ENCODE peak calls at places on chromosomes 13 and 19, in seven cellular contexts. One of them, this sample, is unnamed.

GRCh38 chr13:23960566-23961156 is 63.4 kb upstream of the C1QTNF9B start:
- DNase-seq in tibial nerve: no peak
- DNase-seq in heart left ventricle: no peak
- DNase-seq in stomach: no peak
- DNase-seq in mucosa of descending colon: no peak
- DNase-seq in left lung: no peak
- DNase-seq in AG09309: no peak
- DNase-seq in this sample: no peak

GRCh38 chr13:106072014-106072413 is 463.4 kb downstream of the EFNB2 start:
- DNase-seq in tibial nerve: no peak
- DNase-seq in heart left ventricle: no peak
- DNase-seq in stomach: no peak
- DNase-seq in mucosa of descending colon: no peak
- DNase-seq in left lung: no peak
- DNase-seq in AG09309: no peak
- DNase-seq in this sample: no peak

GRCh38 chr19:6064703-6065073 is 45.6 kb downstream of the RFX2 start:
- DNase-seq in tibial nerve: no peak
- DNase-seq in heart left ventricle: no peak
- DNase-seq in stomach: no peak
- DNase-seq in mucosa of descending colon: no peak
- DNase-seq in left lung: no peak
- DNase-seq in AG09309: no peak
- DNase-seq in this sample: no peak

GRCh38 chr19:3949294-3949693 is 16.4 kb downstream of the NMRK2 start:
- DNase-seq in tibial nerve: no peak
- DNase-seq in heart left ventricle: no peak
- DNase-seq in stomach: no peak
- DNase-seq in mucosa of descending colon: no peak
- DNase-seq in left lung: no peak
- DNase-seq in AG09309: no peak
- DNase-seq in this sample: no peak

GRCh38 chr13:25977216-25977615 is 74.6 kb downstream of the SHISA2 start:
- DNase-seq in tibial nerve: no peak
- DNase-seq in heart left ventricle: no peak
- DNase-seq in stomach: no peak
- DNase-seq in mucosa of descending colon: no peak
- DNase-seq in left lung: no peak
- DNase-seq in AG09309: no peak
- DNase-seq in this sample: no peak

GRCh38 chr13:102312841-102313240 is 89.0 kb downstream of the FGF14 start:
- DNase-seq in tibial nerve: no peak
- DNase-seq in heart left ventricle: no peak
- DNase-seq in stomach: no peak
- DNase-seq in mucosa of descending colon: no peak
- DNase-seq in left lung: no peak
- DNase-seq in AG09309: no peak
- DNase-seq in this sample: no peak

GRCh38 chr19:21585491-21585890 is 80.1 kb downstream of the ZNF429 start:
- DNase-seq in tibial nerve: no peak
- DNase-seq in heart left ventricle: no peak
- DNase-seq in stomach: peak
- DNase-seq in mucosa of descending colon: no peak
- DNase-seq in left lung: no peak
- DNase-seq in AG09309: no peak
- DNase-seq in this sample: no peak

GRCh38 chr19:4208385-4209094 is 20.8 kb upstream of the EBI3 start:
- DNase-seq in tibial nerve: no peak
- DNase-seq in heart left ventricle: no peak
- DNase-seq in stomach: no peak
- DNase-seq in mucosa of descending colon: no peak
- DNase-seq in left lung: no peak
- DNase-seq in AG09309: no peak
- DNase-seq in this sample: no peak

GRCh38 chr13:104140557-104140956 is 1074.3 kb upstream of the SLC10A2 start:
- DNase-seq in tibial nerve: no peak
- DNase-seq in heart left ventricle: no peak
- DNase-seq in stomach: no peak
- DNase-seq in mucosa of descending colon: no peak
- DNase-seq in left lung: no peak
- DNase-seq in AG09309: no peak
- DNase-seq in this sample: peak

GRCh38 chr13:21625366-21625765 is 21.4 kb upstream of the MICU2 start:
- DNase-seq in tibial nerve: no peak
- DNase-seq in heart left ventricle: no peak
- DNase-seq in stomach: no peak
- DNase-seq in mucosa of descending colon: no peak
- DNase-seq in left lung: no peak
- DNase-seq in AG09309: no peak
- DNase-seq in this sample: no peak

GRCh38 chr13:79988573-79988972 is 352.4 kb downstream of the SPRY2 start:
- DNase-seq in tibial nerve: no peak
- DNase-seq in heart left ventricle: no peak
- DNase-seq in stomach: peak
- DNase-seq in mucosa of descending colon: peak
- DNase-seq in left lung: no peak
- DNase-seq in AG09309: peak
- DNase-seq in this sample: no peak

GRCh38 chr13:19062019-19062646 is 119.5 kb downstream of the TUBA3C start:
- DNase-seq in tibial nerve: no peak
- DNase-seq in heart left ventricle: no peak
- DNase-seq in stomach: no peak
- DNase-seq in mucosa of descending colon: no peak
- DNase-seq in left lung: peak
- DNase-seq in AG09309: no peak
- DNase-seq in this sample: no peak

GRCh38 chr19:46378268-46378667 is 31.4 kb downstream of the PPP5C start:
- DNase-seq in tibial nerve: no peak
- DNase-seq in heart left ventricle: no peak
- DNase-seq in stomach: no peak
- DNase-seq in mucosa of descending colon: no peak
- DNase-seq in left lung: no peak
- DNase-seq in AG09309: peak
- DNase-seq in this sample: peak

GRCh38 chr13:101706651-101707050 is 254.2 kb downstream of the ITGBL1 start:
- DNase-seq in tibial nerve: no peak
- DNase-seq in heart left ventricle: no peak
- DNase-seq in stomach: no peak
- DNase-seq in mucosa of descending colon: no peak
- DNase-seq in left lung: no peak
- DNase-seq in AG09309: peak
- DNase-seq in this sample: peak

GRCh38 chr13:72651196-72651595 is 76.2 kb downstream of the MZT1 start:
- DNase-seq in tibial nerve: no peak
- DNase-seq in heart left ventricle: no peak
- DNase-seq in stomach: no peak
- DNase-seq in mucosa of descending colon: no peak
- DNase-seq in left lung: no peak
- DNase-seq in AG09309: no peak
- DNase-seq in this sample: no peak

GRCh38 chr19:29326849-29327840 is 114.2 kb upstream of the UQCRFS1 start:
- DNase-seq in tibial nerve: no peak
- DNase-seq in heart left ventricle: no peak
- DNase-seq in stomach: no peak
- DNase-seq in mucosa of descending colon: no peak
- DNase-seq in left lung: no peak
- DNase-seq in AG09309: no peak
- DNase-seq in this sample: no peak

GRCh38 chr13:107276936-107277335 is 709.0 kb upstream of the ARGLU1 start:
- DNase-seq in tibial nerve: no peak
- DNase-seq in heart left ventricle: no peak
- DNase-seq in stomach: no peak
- DNase-seq in mucosa of descending colon: no peak
- DNase-seq in left lung: no peak
- DNase-seq in AG09309: no peak
- DNase-seq in this sample: no peak

GRCh38 chr19:50835785-50836542 is 2.6 kb upstream of the KLK15 start:
- DNase-seq in tibial nerve: peak
- DNase-seq in heart left ventricle: peak
- DNase-seq in stomach: peak
- DNase-seq in mucosa of descending colon: peak
- DNase-seq in left lung: peak
- DNase-seq in AG09309: no peak
- DNase-seq in this sample: no peak

GRCh38 chr19:45314708-45315107 is 8.0 kb downstream of the CKM start:
- DNase-seq in tibial nerve: no peak
- DNase-seq in heart left ventricle: no peak
- DNase-seq in stomach: no peak
- DNase-seq in mucosa of descending colon: no peak
- DNase-seq in left lung: no peak
- DNase-seq in AG09309: no peak
- DNase-seq in this sample: no peak

GRCh38 chr19:45315304-45315703 is 7.4 kb downstream of the CKM start:
- DNase-seq in tibial nerve: no peak
- DNase-seq in heart left ventricle: no peak
- DNase-seq in stomach: no peak
- DNase-seq in mucosa of descending colon: no peak
- DNase-seq in left lung: no peak
- DNase-seq in AG09309: no peak
- DNase-seq in this sample: no peak

GRCh38 chr19:45307361-45307760 is 15.3 kb downstream of the CKM start:
- DNase-seq in tibial nerve: no peak
- DNase-seq in heart left ventricle: no peak
- DNase-seq in stomach: no peak
- DNase-seq in mucosa of descending colon: no peak
- DNase-seq in left lung: no peak
- DNase-seq in AG09309: no peak
- DNase-seq in this sample: no peak

GRCh38 chr19:45306522-45307027 is 16.1 kb downstream of the CKM start:
- DNase-seq in tibial nerve: no peak
- DNase-seq in heart left ventricle: no peak
- DNase-seq in stomach: no peak
- DNase-seq in mucosa of descending colon: no peak
- DNase-seq in left lung: no peak
- DNase-seq in AG09309: no peak
- DNase-seq in this sample: no peak

DNA sequence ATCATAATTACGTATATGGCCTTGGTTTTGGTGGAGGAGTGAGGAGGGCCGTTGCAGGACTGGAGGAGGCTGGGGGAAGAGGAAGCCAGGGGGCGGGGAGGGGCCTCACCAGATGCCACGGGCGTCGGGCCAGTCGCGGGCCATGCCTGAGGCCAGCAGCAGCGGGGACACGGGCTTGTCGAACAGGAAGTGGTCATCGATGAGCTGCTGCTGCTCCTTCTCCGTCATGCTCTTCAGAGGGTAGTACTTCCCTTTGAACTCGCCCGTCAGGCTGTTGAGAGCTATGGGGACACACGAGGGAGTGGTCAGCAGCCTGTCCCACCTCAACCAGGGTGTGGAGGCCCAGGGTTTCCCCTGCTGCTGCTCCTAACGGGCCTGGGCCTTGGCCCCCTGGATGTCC is 11.0 kb downstream of the CKM start:
- DNase-seq in tibial nerve: no peak
- DNase-seq in heart left ventricle: no peak
- DNase-seq in stomach: no peak
- DNase-seq in mucosa of descending colon: no peak
- DNase-seq in left lung: no peak
- DNase-seq in AG09309: no peak
- DNase-seq in this sample: no peak
- H3K4me3 ChIP-seq in tibial nerve: no peak
- H3K4me3 ChIP-seq in heart left ventricle: no peak
- H3K4me3 ChIP-seq in stomach: no peak
- H3K4me3 ChIP-seq in mucosa of descending colon: no peak
- H3K4me3 ChIP-seq in left lung: no peak
- H3K4me3 ChIP-seq in AG09309: no peak
- H3K4me3 ChIP-seq in this sample: no peak

GRCh38 chr13:47455581-47455980 is 545.5 kb downstream of the SUCLA2 start:
- DNase-seq in tibial nerve: no peak
- DNase-seq in heart left ventricle: no peak
- DNase-seq in stomach: no peak
- DNase-seq in mucosa of descending colon: no peak
- DNase-seq in left lung: no peak
- DNase-seq in AG09309: no peak
- DNase-seq in this sample: no peak
- TF ChIP-seq CTCF in tibial nerve: no peak
- TF ChIP-seq CTCF in heart left ventricle: no peak
- TF ChIP-seq CTCF in stomach: no peak
- TF ChIP-seq CTCF in mucosa of descending colon: no peak
- TF ChIP-seq CTCF in left lung: no peak
- TF ChIP-seq CTCF in AG09309: no peak
- TF ChIP-seq CTCF in this sample: no peak

DNA sequence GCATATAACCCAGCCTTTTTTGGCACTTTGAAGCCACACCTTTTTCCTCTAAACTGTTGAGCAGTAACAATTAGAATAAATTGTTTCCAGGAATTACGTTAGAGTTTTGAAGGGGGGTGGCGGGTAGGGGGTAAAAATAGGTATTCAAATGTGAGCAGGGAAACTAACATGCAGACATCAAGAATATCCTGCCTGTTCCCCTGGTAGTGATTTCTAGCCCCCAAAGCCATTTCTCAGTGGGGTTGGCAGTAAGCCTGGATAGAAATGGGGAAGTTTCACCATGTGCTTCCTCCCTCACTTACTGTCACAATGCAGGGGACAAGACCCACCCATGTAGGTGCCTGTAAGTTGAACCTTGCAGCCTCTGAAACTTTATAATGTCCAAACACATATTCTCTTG is 3.8 kb downstream of the DOCK9 start:
- DNase-seq in tibial nerve: no peak
- DNase-seq in heart left ventricle: no peak
- DNase-seq in stomach: no peak
- DNase-seq in mucosa of descending colon: no peak
- DNase-seq in left lung: no peak
- DNase-seq in AG09309: no peak
- DNase-seq in this sample: no peak
- H3K4me3 ChIP-seq in tibial nerve: no peak
- H3K4me3 ChIP-seq in heart left ventricle: no peak
- H3K4me3 ChIP-seq in stomach: no peak
- H3K4me3 ChIP-seq in mucosa of descending colon: no peak
- H3K4me3 ChIP-seq in left lung: no peak
- H3K4me3 ChIP-seq in AG09309: no peak
- H3K4me3 ChIP-seq in this sample: no peak

DNA sequence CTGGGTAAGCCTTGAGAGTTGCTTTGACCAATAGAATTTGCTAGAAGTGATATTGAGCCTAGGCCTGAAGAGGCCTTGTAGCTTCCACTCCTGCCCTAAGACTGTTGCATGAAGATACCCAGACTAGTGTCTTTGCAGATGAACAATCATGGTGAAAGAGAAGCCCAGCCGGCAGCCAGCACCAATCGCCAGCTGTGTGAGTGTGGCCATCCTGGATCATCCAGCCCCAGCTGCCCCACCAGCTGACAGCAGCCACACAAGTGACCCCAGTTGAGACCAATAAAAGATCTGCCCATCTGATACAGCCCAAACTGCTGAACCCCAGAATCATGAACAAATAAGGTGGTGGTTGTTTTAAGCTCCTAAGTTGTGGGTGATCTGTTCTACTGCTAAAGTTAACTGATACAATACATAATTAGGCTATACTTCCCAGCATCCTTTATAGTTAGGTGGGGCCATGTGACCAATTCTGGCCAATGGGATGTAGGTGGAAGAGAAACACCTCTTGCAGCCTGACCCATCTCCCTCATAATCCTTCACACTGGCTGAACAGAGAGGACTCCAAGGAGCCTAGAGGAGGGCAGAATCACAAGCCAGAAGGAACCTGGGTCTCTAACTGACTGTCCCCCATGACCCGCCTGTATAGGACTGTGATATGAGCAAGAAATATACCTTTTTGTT is 9.4 kb upstream of the ZNF428 start:
- DNase-seq in tibial nerve: no peak
- DNase-seq in heart left ventricle: no peak
- DNase-seq in stomach: no peak
- DNase-seq in mucosa of descending colon: no peak
- DNase-seq in left lung: no peak
- DNase-seq in AG09309: no peak
- DNase-seq in this sample: no peak
- TF ChIP-seq CTCF in tibial nerve: no peak
- TF ChIP-seq CTCF in heart left ventricle: no peak
- TF ChIP-seq CTCF in stomach: no peak
- TF ChIP-seq CTCF in mucosa of descending colon: no peak
- TF ChIP-seq CTCF in left lung: no peak
- TF ChIP-seq CTCF in AG09309: no peak
- TF ChIP-seq CTCF in this sample: no peak

GRCh38 chr19:23764781-23765180 is 6.1 kb upstream of the ZNF681 start:
- DNase-seq in tibial nerve: no peak
- DNase-seq in heart left ventricle: no peak
- DNase-seq in stomach: no peak
- DNase-seq in mucosa of descending colon: no peak
- DNase-seq in left lung: no peak
- DNase-seq in AG09309: no peak
- DNase-seq in this sample: no peak
- H3K4me3 ChIP-seq in tibial nerve: no peak
- H3K4me3 ChIP-seq in heart left ventricle: no peak
- H3K4me3 ChIP-seq in stomach: no peak
- H3K4me3 ChIP-seq in mucosa of descending colon: no peak
- H3K4me3 ChIP-seq in left lung: no peak
- H3K4me3 ChIP-seq in AG09309: no peak
- H3K4me3 ChIP-seq in this sample: no peak

This sample was measured in astrocyte of the cerebellum.